ENCODE peak calls at places on chromosomes 4 and X, in five cellular contexts. L, V, W, O and K are unnamed samples. For H3K36me3 and H3K9me3, the result is how much of the 10 kb centered on the place peaks cover.

GRCh38 chrX:45557390-45557789 is 356.7 kb upstream of the DIPK2B start:
- DNase-seq in L (peak), O (no peak), W (no peak), V (no peak), K (no peak)

GRCh38 chrX:36583674-36584073 is 424.5 kb upstream of the FAM47C start:
- DNase-seq in W (no peak), L (no peak), O (no peak), V (no peak), K (no peak)

GRCh38 chr4:172018358-172018757 is 205.2 kb downstream of the GALNTL6 start:
- DNase-seq in L (no peak), W (no peak), O (no peak), V (no peak), K (no peak)

GRCh38 chrX:64394874-64395567 is at the start of gene MTMR8:
- DNase-seq in V (peak), O (peak), W (peak), L (peak), K (peak)

GRCh38 chrX:30618160-30618765 is 35.0 kb upstream of the GK start:
- DNase-seq in W (no peak), L (peak), O (no peak), V (no peak), K (no peak)

GRCh38 chr4:146520894-146521542 is 722 bp downstream of the SLC10A7 start:
- DNase-seq in W (peak), O (no peak), L (peak), V (no peak), K (peak)

GRCh38 chr4:100738388-100739165 is 220.8 kb upstream of the EMCN start:
- DNase-seq in V (peak), L (peak), O (no peak), W (peak), K (no peak)

GRCh38 chrX:19799319-19800182 is 87.8 kb downstream of the SH3KBP1 start:
- DNase-seq in V (no peak), L (peak), W (peak), O (no peak), K (peak)

GRCh38 chr4:172758586-172759340 is 409.8 kb upstream of the GALNT7 start:
- DNase-seq in O (no peak), W (no peak), V (no peak), L (peak), K (no peak)

GRCh38 chrX:132267392-132267791 is 48.1 kb upstream of the RAP2C start:
- DNase-seq in O (no peak), L (no peak), W (no peak), V (no peak), K (no peak)

GRCh38 chrX:139890991-139891700 is 41.7 kb downstream of the ATP11C start:
- DNase-seq in L (peak), O (no peak), V (no peak), W (no peak), K (no peak)

GRCh38 chr4:150140774-150141400 is 62.6 kb downstream of the DCLK2 start:
- DNase-seq in L (peak), W (no peak), O (no peak), V (no peak), K (no peak)

GRCh38 chr4:184472540-184473264 is 1.6 kb downstream of the IRF2 start:
- DNase-seq in O (peak), W (peak), L (peak), V (peak), K (peak)

GRCh38 chr4:81508786-81509574 is 37.3 kb upstream of the RASGEF1B start:
- DNase-seq in O (no peak), V (no peak), W (no peak), L (no peak), K (no peak)

GRCh38 chr4:164438321-164438720 is 315.6 kb upstream of the SMIM31 start:
- DNase-seq in O (no peak), L (no peak), V (no peak), W (no peak), K (no peak)

GRCh38 chrX:104284407-104285000 is 29.8 kb upstream of the ESX1 start:
- DNase-seq in V (no peak), L (peak), O (no peak), W (no peak), K (no peak)

GRCh38 chr4:105352826-105353225 is 121.0 kb downstream of the PPA2 start:
- DNase-seq in O (no peak), L (peak), W (no peak), V (no peak), K (no peak)

GRCh38 chrX:148281920-148282319 is 218.5 kb upstream of the AFF2 start:
- DNase-seq in O (no peak), L (no peak), W (no peak), V (no peak), K (no peak)

GRCh38 chrX:115337735-115338134 is 48.2 kb downstream of the LUZP4 start:
- DNase-seq in L (peak), W (peak), O (no peak), V (peak), K (no peak)

GRCh38 chrX:139949703-139950102 is 15.6 kb downstream of the CXorf66 start:
- DNase-seq in W (no peak), O (no peak), L (no peak), V (no peak), K (no peak)

GRCh38 chr4:56741595-56741994 is 60.5 kb upstream of the HOPX start:
- DNase-seq in W (no peak), V (no peak), L (no peak), O (no peak), K (no peak)

GRCh38 chr4:38664704-38665401 is 854 bp downstream of the KLF3 start:
- DNase-seq in W (peak), O (no peak), L (peak), V (peak), K (peak)

GRCh38 chrX:110108381-110108796 is 105.5 kb downstream of the TMEM164 start:
- DNase-seq in O (no peak), V (no peak), W (no peak), L (no peak), K (no peak)

GRCh38 chr4:106421441-106422296 is 53.1 kb upstream of the GIMD1 start:
- DNase-seq in O (no peak), L (peak), V (no peak), W (no peak), K (no peak)

GRCh38 chrX:129957241-129958099 is 25.0 kb upstream of the BCORL1 start:
- DNase-seq in L (peak), O (peak), W (peak), V (peak), K (no peak)

GRCh38 chrX:9465380-9466114 is 689 bp downstream of the TBL1X start:
- DNase-seq in O (no peak), V (peak), L (peak), W (peak), K (peak)

GRCh38 chrX:155086202-155086840 is 15.0 kb downstream of the BRCC3 start:
- DNase-seq in V (no peak), W (no peak), O (no peak), L (peak), K (peak)

GRCh38 chr4:37726666-37727065 is 40.5 kb upstream of the RELL1 start:
- DNase-seq in V (no peak), O (no peak), L (peak), W (no peak), K (no peak)

GRCh38 chrX:16851421-16851820 is 18.7 kb downstream of the RBBP7 start:
- DNase-seq in W (no peak), L (peak), V (no peak), O (no peak), K (no peak)

GRCh38 chr4:16505726-16506125 is 279.5 kb upstream of the TAPT1 start:
- DNase-seq in O (no peak), L (peak), V (no peak), W (no peak), K (no peak)

GRCh38 chr4:144674711-144675110 is 28.8 kb downstream of the HHIP start:
- DNase-seq in W (no peak), O (no peak), L (no peak), V (no peak), K (no peak)

GRCh38 chr4:181619651-181620050 is 623.6 kb upstream of the TENM3 start:
- DNase-seq in W (no peak), L (no peak), O (no peak), V (no peak), K (no peak)

GRCh38 chrX:121356139-121356849 is 308.9 kb downstream of the GLUD2 start:
- DNase-seq in V (no peak), W (no peak), L (no peak), O (no peak), K (no peak)

GRCh38 chrX:148698221-148698620 is 197.8 kb downstream of the AFF2 start:
- DNase-seq in O (no peak), W (no peak), V (no peak), L (no peak), K (no peak)

GRCh38 chrX:150731795-150732194 is 38.6 kb downstream of the MTMR1 start:
- DNase-seq in L (peak), V (no peak), W (peak), O (no peak), K (no peak)

GRCh38 chrX:41334866-41335589 is 1.1 kb downstream of the DDX3X start:
- DNase-seq in O (no peak), V (peak), W (peak), L (peak), K (no peak)

GRCh38 chr4:13704761-13705160 is 77.2 kb upstream of the BOD1L1 start:
- DNase-seq in V (no peak), L (no peak), O (no peak), W (no peak), K (no peak)

GRCh38 chr4:66252291-66252690 is 582.0 kb upstream of the EPHA5 start:
- DNase-seq in L (no peak), W (no peak), O (no peak), V (no peak), K (no peak)

GRCh38 chr4:152778656-152779512 is 646 bp downstream of the TIGD4 start:
- DNase-seq in L (peak), O (no peak), V (peak), W (peak), K (peak)

GRCh38 chr4:7876096-7876993 is 63.3 kb downstream of the AFAP1 start:
- DNase-seq in L (peak), V (peak), O (no peak), W (no peak), K (no peak)

DNA sequence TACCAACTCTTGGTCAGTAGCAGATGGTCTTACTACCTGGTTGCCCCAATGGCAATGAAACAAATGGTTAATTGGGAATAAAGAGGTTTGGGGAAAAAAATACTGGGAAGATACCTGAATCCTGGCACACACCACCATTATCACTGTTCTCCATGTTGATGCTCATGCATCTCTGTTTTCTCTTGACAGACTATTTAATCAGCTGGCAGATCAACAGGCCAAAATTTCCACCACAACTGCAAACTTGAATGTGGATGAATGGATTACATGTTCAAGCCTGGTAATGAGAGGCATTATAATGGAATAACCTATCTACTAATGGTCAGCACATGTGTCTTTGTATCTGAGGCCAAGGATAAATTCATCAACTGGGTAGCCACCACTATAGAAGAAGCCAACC is 45.7 kb downstream of the ZNF721 start:
- DNase-seq in L (no peak), W (no peak), O (no peak), V (no peak), K (no peak)
- H3K36me3 ChIP-seq in L (half or more), W (under half), O (under half), V (under half), K (under half)

GRCh38 chrX:40273356-40274050 is 175.7 kb upstream of the BCOR start:
- DNase-seq in L (no peak), V (peak), O (no peak), W (peak), K (no peak)
- H3K9me3 ChIP-seq in L (under half), V (under half), O (under half), W (under half), K (under half)

DNA sequence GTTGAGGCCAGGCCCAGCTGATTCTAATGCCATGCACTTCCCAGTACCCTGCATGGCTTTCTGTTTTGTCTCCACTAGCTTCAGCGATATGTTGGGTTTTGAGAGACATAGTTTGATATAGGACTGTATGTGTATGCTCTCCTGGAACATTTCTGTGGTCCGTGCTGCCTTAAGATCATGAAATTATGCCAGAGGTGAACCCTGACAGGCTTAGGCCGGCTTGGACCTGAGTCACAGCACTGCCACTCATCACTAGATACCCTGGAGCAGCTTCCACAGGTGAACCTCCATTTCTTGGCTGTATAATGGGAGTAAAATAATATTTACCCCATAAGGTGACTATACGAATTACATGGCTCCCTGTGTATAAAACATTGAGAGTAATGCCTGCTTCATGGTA is 6.4 kb downstream of the SGMS2 start:
- DNase-seq in V (no peak), W (no peak), O (no peak), L (no peak), K (no peak)
- H3K36me3 ChIP-seq in V (under half), W (under half), O (under half), L (under half), K (under half)

DNA sequence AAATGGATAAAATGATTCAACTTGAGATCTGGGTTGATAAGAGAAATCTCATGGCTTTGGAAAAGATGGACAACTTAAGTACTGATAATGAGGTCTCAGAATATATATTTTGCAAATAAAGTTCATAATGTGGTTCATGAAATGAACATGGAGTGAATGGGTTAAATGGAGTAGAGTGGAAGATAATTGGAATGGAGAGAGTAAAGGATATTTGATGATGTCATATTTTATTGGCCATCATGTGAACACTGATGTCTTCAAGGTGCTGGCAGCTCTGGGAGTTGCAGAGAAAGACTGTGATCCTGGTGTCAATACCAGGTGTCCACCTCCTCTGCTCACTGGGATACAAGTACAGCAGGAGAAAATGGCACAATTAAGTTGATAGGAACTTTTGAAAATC is 133.9 kb upstream of the ZXDA start:
- DNase-seq in O (no peak), V (no peak), L (no peak), W (no peak), K (no peak)
- H3K9me3 ChIP-seq in O (under half), V (under half), L (under half), W (under half), K (under half)

GRCh38 chr4:1984406-1985191 is 24.2 kb downstream of the NELFA start:
- DNase-seq in O (no peak), V (no peak), L (no peak), W (no peak), K (no peak)

GRCh38 chr4:1981251-1982055 is 27.3 kb downstream of the NELFA start:
- DNase-seq in L (peak), O (no peak), W (no peak), V (no peak), K (no peak)

GRCh38 chr4:1982124-1983052 is 26.4 kb downstream of the NELFA start:
- DNase-seq in O (no peak), L (peak), V (no peak), W (no peak), K (no peak)

GRCh38 chr4:1983846-1984405 is 24.8 kb downstream of the NELFA start:
- DNase-seq in V (no peak), O (no peak), W (peak), L (no peak), K (no peak)

DNA sequence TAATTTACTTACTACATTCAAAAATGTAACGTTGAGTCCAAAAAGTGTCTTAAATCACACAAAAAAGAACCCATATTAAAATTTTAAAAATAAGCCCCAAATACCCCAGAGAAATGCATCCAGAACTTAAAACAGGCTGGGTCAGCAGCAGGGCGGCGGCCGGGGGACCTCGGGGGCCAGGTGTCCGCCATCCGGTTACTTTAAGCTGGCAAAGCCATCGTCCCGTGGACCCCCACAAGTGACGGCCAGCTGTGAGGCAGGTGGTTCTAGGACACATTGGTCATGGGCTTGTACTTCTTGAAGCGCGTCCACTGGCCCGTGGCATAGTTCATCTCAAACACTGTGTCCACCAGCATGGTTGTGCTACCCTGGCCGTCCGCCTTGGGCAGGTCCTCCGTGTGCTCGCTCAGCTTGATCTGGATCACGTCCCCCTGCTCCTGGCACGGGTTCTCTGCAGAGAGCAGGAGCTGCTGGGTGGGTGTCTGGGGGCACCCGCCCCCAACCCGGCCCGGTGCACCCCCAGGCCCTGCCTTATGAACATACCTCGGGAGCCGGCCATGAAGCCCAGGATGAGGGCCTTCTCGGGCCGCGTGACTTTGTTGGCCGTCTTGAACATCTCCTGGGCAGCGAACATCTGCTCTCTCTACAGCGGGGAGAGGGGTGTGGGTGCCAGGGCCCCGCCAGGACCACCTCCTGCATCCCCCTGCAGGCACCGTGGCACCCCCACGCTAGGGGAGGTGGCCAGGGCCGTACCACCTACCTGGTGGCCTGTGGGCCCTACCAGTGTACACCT is 25.5 kb downstream of the NELFA start:
- DNase-seq in V (no peak), L (no peak), O (no peak), W (no peak), K (no peak)
- H3K36me3 ChIP-seq in V (under half), L (under half), O (half or more), W (under half), K (under half)

DNA sequence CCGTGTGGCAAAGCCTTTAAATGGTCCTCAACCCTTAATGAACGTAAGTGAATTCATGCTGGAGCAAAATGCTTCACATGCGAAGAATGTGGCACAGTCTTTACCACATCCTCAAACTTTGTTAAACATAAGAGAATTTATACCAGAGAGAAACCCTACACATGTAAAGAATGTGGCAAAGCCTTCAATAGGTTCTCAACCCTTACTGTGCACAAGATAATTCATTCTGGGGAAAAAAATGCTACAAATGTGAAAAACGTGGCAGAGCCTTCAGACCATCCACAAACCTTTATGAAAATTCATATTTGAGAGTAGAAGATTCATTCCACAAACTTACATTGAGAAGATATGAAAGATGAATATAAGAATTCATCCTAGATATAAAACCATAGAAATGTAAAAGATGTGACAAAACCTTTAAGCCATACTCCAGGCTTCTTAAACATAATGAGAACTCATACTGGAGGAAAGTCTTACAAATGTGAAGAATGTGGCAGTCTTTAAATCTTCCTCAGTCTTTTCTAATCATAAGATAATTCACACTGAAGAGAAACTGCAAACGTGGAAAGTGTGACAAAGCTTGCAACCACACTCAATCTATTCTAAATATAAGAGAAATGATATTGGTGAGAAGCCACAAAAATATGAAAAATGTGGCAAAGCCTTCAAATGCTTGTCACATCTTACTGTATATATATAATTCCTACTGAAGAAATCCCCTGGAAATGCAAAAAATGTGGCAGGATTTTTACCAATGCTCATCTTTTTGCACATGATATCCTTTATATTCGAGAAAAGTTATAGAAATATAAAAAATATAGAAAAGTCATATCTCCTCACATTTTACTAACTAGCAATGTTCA is 36.9 kb downstream of the ZNF141 start:
- DNase-seq in W (no peak), O (no peak), L (no peak), V (no peak), K (no peak)
- H3K9me3 ChIP-seq in W (half or more), O (half or more), L (under half), V (under half), K (under half)